ENCODE peak calls at places on chromosomes 11 and 22, in four cellular contexts. L, P, Q and K are unnamed samples.

GRCh38 chr11:10770626-10771254 is 19.7 kb downstream of the CTR9 start:
- DNase-seq in L (peak; percentile 43), P (peak; percentile 20), Q (no peak), K (peak; percentile 33)

GRCh38 chr22:24060375-24060788 is 49.3 kb downstream of the CABIN1 start:
- DNase-seq in L (no peak), P (peak; percentile 93), Q (no peak), K (no peak)

GRCh38 chr22:43992331-43992821 is 31.7 kb upstream of the PARVB start:
- DNase-seq in L (no peak), P (peak; percentile 48), Q (no peak), K (no peak)

GRCh38 chr11:16986434-16987204 is 27.6 kb downstream of the PLEKHA7 start:
- DNase-seq in L (peak; percentile 46), P (no peak), Q (no peak), K (peak; percentile 84)

GRCh38 chr22:49305215-49305965 is 522.3 kb downstream of the BRD1 start:
- DNase-seq in L (peak; percentile 55), P (no peak), Q (peak; percentile 86), K (no peak)

GRCh38 chr22:22201185-22201924 is 43.2 kb upstream of the VPREB1 start:
- DNase-seq in L (peak; percentile 63), P (no peak), Q (no peak), K (peak; percentile 80)

GRCh38 chr11:128775513-128775912 is 81.6 kb downstream of the FLI1 start:
- DNase-seq in L (no peak), P (no peak), Q (no peak), K (no peak)

GRCh38 chr22:44525872-44526271 is 27.8 kb upstream of the RTL6 start:
- DNase-seq in L (no peak), P (no peak), Q (no peak), K (no peak)

GRCh38 chr22:45481661-45482060 is 21.0 kb upstream of the FBLN1 start:
- DNase-seq in L (no peak), P (no peak), Q (no peak), K (no peak)

GRCh38 chr11:86398106-86398505 is 23.4 kb downstream of the CCDC81 start:
- DNase-seq in L (no peak), P (no peak), Q (no peak), K (no peak)

GRCh38 chr22:47865626-47866025 is 1103.2 kb downstream of the TBC1D22A start:
- DNase-seq in L (no peak), P (no peak), Q (no peak), K (no peak)

GRCh38 chr11:7154881-7155344 is 66.1 kb downstream of the RBMXL2 start:
- DNase-seq in L (no peak), P (no peak), Q (no peak), K (no peak)

GRCh38 chr11:8243458-8243857 is 20.2 kb downstream of the LMO1 start:
- DNase-seq in L (no peak), P (no peak), Q (no peak), K (no peak)

GRCh38 chr11:20156280-20156875 is 3.9 kb downstream of the DBX1 start:
- DNase-seq in L (peak; percentile 10), P (no peak), Q (no peak), K (peak; percentile 45)

GRCh38 chr11:120270386-120270785 is 30.4 kb downstream of the POU2F3 start:
- DNase-seq in L (no peak), P (no peak), Q (no peak), K (no peak)

GRCh38 chr11:132999519-132999918 is 532.8 kb downstream of the OPCML start:
- DNase-seq in L (no peak), P (no peak), Q (no peak), K (no peak)

GRCh38 chr22:21958360-21959273 is 6.0 kb upstream of the PPM1F start:
- DNase-seq in L (no peak), P (no peak), Q (no peak), K (no peak)

GRCh38 chr11:2542406-2542805 is 97.6 kb downstream of the KCNQ1 start:
- DNase-seq in L (no peak), P (no peak), Q (peak; percentile 52), K (no peak)

GRCh38 chr11:73866586-73866996 is 10.1 kb downstream of the COA4 start:
- DNase-seq in L (no peak), P (no peak), Q (no peak), K (no peak)

GRCh38 chr11:27084407-27084985 is 43.9 kb downstream of the BBOX1 start:
- DNase-seq in L (no peak), P (peak; percentile 60), Q (no peak), K (no peak)

GRCh38 chr11:12889243-12889642 is 119.9 kb upstream of the RASSF10 start:
- DNase-seq in L (no peak), P (no peak), Q (no peak), K (no peak)

GRCh38 chr11:16925495-16926065 is 88.6 kb downstream of the PLEKHA7 start:
- DNase-seq in L (peak; percentile 32), P (no peak), Q (no peak), K (peak; percentile 53)

GRCh38 chr11:76239483-76240142 is 33.3 kb upstream of the WNT11 start:
- DNase-seq in L (no peak), P (no peak), Q (peak; percentile 65), K (no peak)

GRCh38 chr11:117861151-117862018 is 15.1 kb downstream of the FXYD6 start:
- DNase-seq in L (no peak), P (no peak), Q (no peak), K (no peak)

GRCh38 chr11:73795925-73796632 is 8.4 kb downstream of the MRPL48 start:
- DNase-seq in L (no peak), P (no peak), Q (no peak), K (no peak)

GRCh38 chr22:40922484-40923303 is 28.5 kb upstream of the RBX1 start:
- DNase-seq in L (peak; percentile 79), P (peak; percentile 59), Q (no peak), K (peak; percentile 49)

GRCh38 chr11:36195496-36196346 is 93.5 kb downstream of the COMMD9 start:
- DNase-seq in L (no peak), P (no peak), Q (no peak), K (no peak)

GRCh38 chr11:12111482-12112149 is 1.2 kb downstream of the MICAL2 start:
- DNase-seq in L (no peak), P (no peak), Q (no peak), K (no peak)

GRCh38 chr11:60777572-60777971 is 7.6 kb upstream of the MS4A10 start:
- DNase-seq in L (no peak), P (peak; percentile 28), Q (peak; percentile 18), K (no peak)

GRCh38 chr22:50014053-50014501 is 1.5 kb upstream of the IL17REL start:
- DNase-seq in L (peak; percentile 33), P (no peak), Q (no peak), K (no peak)

GRCh38 chr22:45124176-45124857 is 39.4 kb upstream of the NUP50 start:
- DNase-seq in L (no peak), P (no peak), Q (peak; percentile 14), K (no peak)

GRCh38 chr22:28783786-28784671 is 11.5 kb downstream of the CCDC117 start:
- DNase-seq in L (no peak), P (no peak), Q (no peak), K (no peak)

GRCh38 chr11:124920870-124921609 is 2.0 kb downstream of the HEPN1 start:
- DNase-seq in L (peak; percentile 68), P (no peak), Q (no peak), K (peak; percentile 83)

GRCh38 chr11:116078101-116078561 is 573.9 kb upstream of the CADM1 start:
- DNase-seq in L (no peak), P (no peak), Q (no peak), K (peak; percentile 36)

GRCh38 chr11:46903846-46904245 is 14.5 kb downstream of the LRP4 start:
- DNase-seq in L (no peak), P (no peak), Q (no peak), K (no peak)

GRCh38 chr11:110897035-110897434 is 184.8 kb upstream of the ARHGAP20 start:
- DNase-seq in L (no peak), P (peak; percentile 72), Q (no peak), K (no peak)

GRCh38 chr11:128747728-128748148 is 53.9 kb downstream of the FLI1 start:
- DNase-seq in L (no peak), P (no peak), Q (no peak), K (no peak)

GRCh38 chr11:65386307-65387081 is at the start of gene FRMD8:
- DNase-seq in L (peak; percentile 95), P (peak; percentile 13), Q (peak; percentile 94), K (peak; percentile 96)

DNA sequence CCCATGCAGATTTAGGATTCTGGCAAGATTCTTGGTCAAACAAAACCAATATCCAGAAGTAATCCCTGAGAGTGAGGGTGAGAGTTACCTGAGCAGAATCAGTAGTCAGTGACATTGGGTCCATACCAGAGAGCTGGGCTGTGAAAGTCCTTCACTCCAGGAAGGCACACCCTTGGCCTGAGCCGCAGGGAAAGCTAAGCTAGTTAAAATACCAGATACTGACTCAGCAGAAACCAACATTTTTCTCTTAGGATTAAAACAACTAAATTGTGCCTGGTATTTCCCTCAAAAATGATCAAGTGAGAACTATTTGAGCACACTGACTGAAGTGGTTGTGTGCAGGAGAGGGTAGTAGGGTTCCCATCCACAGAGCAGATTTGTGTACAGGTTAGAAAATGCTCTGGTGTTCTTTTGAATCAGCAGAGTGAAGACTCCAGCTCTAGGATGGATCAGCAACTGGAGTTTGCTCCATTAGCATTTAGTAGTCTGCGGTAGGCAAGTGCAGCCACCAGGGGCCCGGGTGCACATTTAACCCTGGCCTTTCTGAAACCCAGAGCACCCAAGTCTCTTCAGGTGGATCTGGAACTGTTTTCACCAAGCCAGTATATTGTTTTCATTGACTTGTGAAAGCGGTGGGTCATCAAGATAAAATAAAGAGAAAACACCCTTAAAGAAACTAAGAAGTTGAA is 100.7 kb upstream of the CLPB start:
- DNase-seq in L (no peak), P (no peak), Q (no peak), K (no peak)
- TF ChIP-seq CTCF in L (no peak), P (no peak), Q (peak; percentile 29), K (no peak)

GRCh38 chr11:129785383-129786111 is 30.1 kb upstream of the TMEM45B start:
- DNase-seq in L (no peak), P (no peak), Q (no peak), K (no peak)
- TF ChIP-seq CTCF in L (no peak), P (no peak), Q (peak; percentile 75), K (no peak)

DNA sequence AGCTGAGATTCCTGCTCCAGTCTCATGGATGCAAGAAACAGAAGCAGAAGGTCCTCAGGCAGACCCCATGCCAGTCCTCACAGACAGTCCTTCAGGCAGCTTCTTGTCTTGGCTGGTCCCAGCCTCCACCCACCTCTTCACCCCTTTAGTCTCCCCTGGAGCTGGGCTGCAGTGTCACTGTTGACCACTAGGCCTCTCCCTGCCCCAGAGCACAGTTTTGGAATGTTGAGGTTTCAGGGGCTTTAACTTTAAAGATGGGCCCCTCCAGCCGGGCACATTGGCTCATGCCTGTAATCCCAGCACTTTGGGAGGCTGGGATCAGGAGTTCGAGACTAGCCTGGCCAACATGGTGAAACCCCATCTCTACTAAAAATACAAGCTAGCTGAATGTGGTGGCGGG is 39.5 kb upstream of the GCAT start:
- DNase-seq in L (no peak), P (no peak), Q (no peak), K (no peak)
- TF ChIP-seq CTCF in L (no peak), P (peak; percentile 41), Q (peak; percentile 45), K (no peak)

DNA sequence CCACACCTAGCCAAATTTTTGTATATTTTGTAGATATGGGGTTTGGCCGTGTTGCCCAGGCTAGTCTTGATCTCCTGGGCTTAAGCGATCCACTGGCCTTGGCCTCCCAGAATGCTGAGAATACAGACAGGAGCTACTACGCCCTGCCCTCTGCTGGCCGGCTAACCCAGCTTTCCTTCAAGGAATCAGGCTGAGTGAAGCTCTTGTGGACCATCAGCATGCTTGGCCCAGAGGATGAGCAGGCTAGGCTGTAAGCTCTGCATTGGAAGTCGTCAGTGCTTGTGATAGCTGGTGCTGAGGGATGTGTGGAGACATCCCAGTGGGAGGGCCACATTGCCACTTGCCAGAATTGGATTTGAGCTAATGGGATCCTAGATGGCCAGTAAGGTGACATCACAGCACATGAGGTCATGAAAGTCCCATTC is 60.6 kb downstream of the MED15 start:
- DNase-seq in L (no peak), P (no peak), Q (peak; percentile 62), K (no peak)
- TF ChIP-seq CTCF in L (no peak), P (peak; percentile 60), Q (peak; percentile 73), K (peak; percentile 17)

GRCh38 chr11:101439488-101439887 is 144.3 kb downstream of the TRPC6 start:
- DNase-seq in L (no peak), P (no peak), Q (no peak), K (no peak)
- TF ChIP-seq CTCF in L (no peak), P (no peak), Q (no peak), K (no peak)